ENCODE peak calls at places on chromosomes 2 and 18, in seven cellular contexts. G is fibroblast of lung, E is ovary, A is heart left ventricle, V is colonic mucosa, B is uterus, M is heart right ventricle. L is an unnamed sample.

GRCh38 chr2:230068658-230069080 is at the start of gene SLC16A14:
- DNase-seq in G (peak; percentile 67), E (peak; percentile 30), A (no peak), V (peak; percentile 80), B (peak; percentile 23), M (peak; percentile 21), L (peak; percentile 23)

GRCh38 chr2:60849165-60849564 is 32.2 kb upstream of the REL start:
- DNase-seq in G (peak; percentile 5), E (peak; percentile 18), A (no peak), V (no peak), B (no peak), M (no peak), L (no peak)

GRCh38 chr2:222290691-222291484 is 7.9 kb downstream of the PAX3 start:
- DNase-seq in G (peak; percentile 84), E (no peak), A (no peak), V (no peak), B (no peak), M (no peak), L (no peak)

GRCh38 chr2:61338447-61338846 is 132.4 kb downstream of the USP34 start:
- DNase-seq in G (no peak), E (no peak), A (no peak), V (no peak), B (no peak), M (no peak), L (no peak)

GRCh38 chr2:223093436-223093839 is 41.4 kb downstream of the KCNE4 start:
- DNase-seq in G (peak; percentile 90), E (no peak), A (peak; percentile 68), V (no peak), B (peak; percentile 24), M (peak; percentile 65), L (no peak)

GRCh38 chr18:72848534-72849237 is 19.1 kb downstream of the NETO1 start:
- DNase-seq in G (peak; percentile 63), E (no peak), A (no peak), V (no peak), B (no peak), M (no peak), L (no peak)

GRCh38 chr2:26246818-26247217 is 2.1 kb downstream of the HADHB start:
- DNase-seq in G (peak; percentile 59), E (no peak), A (no peak), V (no peak), B (peak; percentile 25), M (peak; percentile 23), L (no peak)

GRCh38 chr2:39469807-39470206 is 32.7 kb upstream of the MAP4K3 start:
- DNase-seq in G (peak; percentile 85), E (no peak), A (no peak), V (peak; percentile 37), B (no peak), M (no peak), L (no peak)

GRCh38 chr2:232416521-232417470 is 10.2 kb downstream of the ALPG start:
- DNase-seq in G (no peak), E (no peak), A (no peak), V (no peak), B (no peak), M (no peak), L (peak; percentile 42)

GRCh38 chr2:60505861-60506260 is 47.6 kb downstream of the BCL11A start:
- DNase-seq in G (no peak), E (no peak), A (no peak), V (no peak), B (no peak), M (no peak), L (no peak)

GRCh38 chr18:43648002-43648401 is 370.7 kb upstream of the SYT4 start:
- DNase-seq in G (no peak), E (no peak), A (no peak), V (no peak), B (no peak), M (no peak), L (no peak)

GRCh38 chr2:239286901-239287300 is 113.9 kb downstream of the HDAC4 start:
- DNase-seq in G (no peak), E (no peak), A (no peak), V (no peak), B (no peak), M (no peak), L (no peak)

GRCh38 chr2:216807861-216808272 is 52.0 kb downstream of the TNP1 start:
- DNase-seq in G (peak; percentile 82), E (no peak), A (no peak), V (no peak), B (no peak), M (peak; percentile 36), L (peak; percentile 45)

GRCh38 chr2:112462178-112462577 is 19.8 kb upstream of the TTL start:
- DNase-seq in G (no peak), E (no peak), A (no peak), V (no peak), B (no peak), M (no peak), L (no peak)

GRCh38 chr2:122028371-122029102 is 273.1 kb downstream of the TSN start:
- DNase-seq in G (peak; percentile 94), E (no peak), A (no peak), V (no peak), B (no peak), M (no peak), L (no peak)

GRCh38 chr2:148507970-148508369 is 136.6 kb upstream of the EPC2 start:
- DNase-seq in G (no peak), E (no peak), A (no peak), V (no peak), B (no peak), M (no peak), L (no peak)

GRCh38 chr18:79523221-79523737 is 127.5 kb downstream of the NFATC1 start:
- DNase-seq in G (no peak), E (no peak), A (no peak), V (no peak), B (no peak), M (no peak), L (no peak)

GRCh38 chr2:172858473-172858745 is 122.8 kb downstream of the RAPGEF4 start:
- DNase-seq in G (peak; percentile 79), E (no peak), A (no peak), V (no peak), B (no peak), M (no peak), L (no peak)

DNA sequence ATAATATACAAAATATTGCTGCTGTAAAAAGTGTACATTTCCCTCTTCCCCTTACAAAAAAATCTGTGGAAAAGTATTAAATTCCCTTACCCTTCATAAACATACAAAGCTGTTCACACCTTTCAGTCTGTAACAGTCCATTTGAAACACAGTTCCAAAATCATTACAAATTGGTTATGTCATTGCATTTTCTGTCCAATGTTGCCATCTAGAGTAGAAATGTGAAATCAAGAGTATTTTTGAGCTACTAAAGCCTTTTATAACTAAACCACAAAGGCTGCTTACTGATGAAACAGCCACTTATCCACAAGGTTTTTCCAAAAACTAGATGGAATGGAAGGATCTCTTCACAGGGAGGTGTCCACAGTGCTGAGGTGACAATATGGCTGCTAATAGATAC is 72.5 kb downstream of the SS18 start:
- DNase-seq in G (no peak), E (no peak), A (no peak), V (no peak), B (no peak), M (no peak), L (no peak)
- TF ChIP-seq CTCF in G (no peak), E (no peak), A (no peak), V (no peak), B (no peak), M (no peak), L (no peak)

GRCh38 chr18:47249602-47250001 is 1.9 kb downstream of the SKOR2 start:
- DNase-seq in G (no peak), E (no peak), A (no peak), V (no peak), B (no peak), M (no peak), L (no peak)

GRCh38 chr18:47250415-47251046 is 929 bp downstream of the SKOR2 start:
- DNase-seq in G (no peak), E (no peak), A (no peak), V (no peak), B (no peak), M (no peak), L (no peak)

GRCh38 chr18:47248610-47249343 is 2.7 kb downstream of the SKOR2 start:
- DNase-seq in G (no peak), E (no peak), A (peak; percentile 53), V (no peak), B (no peak), M (no peak), L (no peak)

GRCh38 chr18:47253101-47253654 is 1.7 kb upstream of the SKOR2 start:
- DNase-seq in G (no peak), E (no peak), A (no peak), V (no peak), B (no peak), M (no peak), L (no peak)

GRCh38 chr18:47251289-47252120 is at the start of gene SKOR2:
- DNase-seq in G (peak; percentile 2), E (no peak), A (peak; percentile 43), V (no peak), B (no peak), M (no peak), L (no peak)
- H3K4me3 ChIP-seq in G (no peak within 1 kb of the TSS), E (no peak within 1 kb of the TSS), A (no peak within 1 kb of the TSS), V (no peak within 1 kb of the TSS), B (no peak within 1 kb of the TSS), M (no peak within 1 kb of the TSS), L (no peak within 1 kb of the TSS)

GRCh38 chr2:2836343-2837070 is 505.4 kb upstream of the MYT1L start:
- DNase-seq in G (no peak), E (no peak), A (no peak), V (peak; percentile 4), B (no peak), M (no peak), L (no peak)

GRCh38 chr2:2832657-2833056 is 501.6 kb upstream of the MYT1L start:
- DNase-seq in G (no peak), E (no peak), A (no peak), V (peak; percentile 1), B (no peak), M (no peak), L (no peak)

GRCh38 chr2:2831656-2832055 is 500.6 kb upstream of the MYT1L start:
- DNase-seq in G (no peak), E (no peak), A (no peak), V (peak; percentile 8), B (no peak), M (no peak), L (no peak)

GRCh38 chr2:2834530-2835254 is 503.6 kb upstream of the MYT1L start:
- DNase-seq in G (no peak), E (no peak), A (no peak), V (peak; percentile 4), B (no peak), M (no peak), L (no peak)

GRCh38 chr2:2834105-2834504 is 503.0 kb upstream of the MYT1L start:
- DNase-seq in G (no peak), E (no peak), A (no peak), V (no peak), B (no peak), M (no peak), L (no peak)
- H3K9me3 ChIP-seq in G (no peaks in the 10 kb centered on the region), E (no peaks in the 10 kb centered on the region), A (no peaks in the 10 kb centered on the region), V (no peaks in the 10 kb centered on the region), B (no peaks in the 10 kb centered on the region), M (no peaks in the 10 kb centered on the region), L (no peaks in the 10 kb centered on the region)

DNA sequence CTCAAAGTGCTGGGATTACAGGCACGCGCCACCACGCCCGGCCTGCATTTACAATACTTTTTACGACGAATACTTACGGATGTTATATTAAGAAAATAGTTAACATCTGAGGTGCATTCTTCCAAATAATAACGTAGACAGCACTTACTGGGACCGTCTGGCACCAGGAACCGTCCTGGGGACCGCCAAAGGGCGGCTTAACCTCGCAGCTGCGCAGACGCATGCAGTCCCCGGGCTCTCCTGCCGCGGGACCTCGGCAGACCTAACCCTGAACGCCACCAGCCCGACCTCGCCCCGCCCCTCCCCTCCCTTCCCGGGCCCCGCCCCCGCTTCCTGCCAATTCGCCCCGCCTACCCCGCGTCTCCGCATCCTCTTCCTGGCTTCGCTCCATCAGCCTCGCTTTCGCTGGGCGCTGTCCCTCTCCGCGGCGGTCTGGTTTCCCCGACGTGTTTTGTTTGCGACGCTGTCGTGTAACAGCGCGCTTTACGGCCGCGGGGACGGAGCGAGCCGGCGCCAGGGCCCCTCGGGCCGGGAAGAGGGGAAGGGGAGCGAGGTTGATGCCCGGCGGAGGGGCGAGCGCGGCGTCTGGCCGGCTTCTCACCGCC is at the start of gene CNOT11:
- DNase-seq in G (peak; percentile 97), E (peak; percentile 99), A (peak; percentile 100), V (peak; percentile 100), B (peak; percentile 100), M (peak; percentile 100), L (peak; percentile 99)
- TF ChIP-seq CTCF in G (no peak), E (no peak), A (no peak), V (no peak), B (peak; percentile 16), M (no peak), L (no peak)